ENCODE peak calls at places on chromosomes 5 and 9, in six cellular contexts. R, D, G, U, Y and Z are unnamed samples.

GRCh38 chr5:14174235-14174636 is 31.1 kb downstream of the TRIO start:
- DNase-seq in D (peak), R (no peak), U (no peak), G (no peak), Y (peak), Z (no peak)

GRCh38 chr5:145938699-145939531 is 2.5 kb downstream of the SH3RF2 start:
- DNase-seq in G (no peak), Y (peak), U (no peak), R (no peak), D (no peak), Z (no peak)

GRCh38 chr5:109708813-109709212 is 19.1 kb downstream of the MAN2A1 start:
- DNase-seq in U (no peak), Y (no peak), D (no peak), R (no peak), G (no peak), Z (no peak)

GRCh38 chr9:136193891-136194279 is 11.0 kb downstream of the LHX3 start:
- DNase-seq in D (no peak), R (no peak), Y (no peak), U (no peak), G (no peak), Z (no peak)

GRCh38 chr9:76818271-76818670 is 54.0 kb downstream of the PCA3 start:
- DNase-seq in R (no peak), D (no peak), U (no peak), G (peak), Y (peak), Z (no peak)

GRCh38 chr5:6780802-6781391 is 67.7 kb downstream of the TENT4A start:
- DNase-seq in Y (peak), U (no peak), G (no peak), R (no peak), D (peak), Z (no peak)

GRCh38 chr9:124436320-124436719 is 13.9 kb upstream of the ADGRD2 start:
- DNase-seq in Y (no peak), U (no peak), R (no peak), G (no peak), D (no peak), Z (no peak)

GRCh38 chr9:3980771-3981170 is 319.1 kb downstream of the GLIS3 start:
- DNase-seq in Y (peak), U (no peak), D (no peak), G (peak), R (no peak), Z (no peak)

GRCh38 chr9:69671291-69671903 is 774 bp downstream of the APBA1 start:
- DNase-seq in R (no peak), Y (no peak), G (peak), U (no peak), D (no peak), Z (no peak)

GRCh38 chr9:131125288-131126058 is at the start of gene NUP214:
- DNase-seq in Y (peak), R (peak), G (peak), U (peak), D (peak), Z (peak)

GRCh38 chr5:118723021-118723338 is 265.4 kb downstream of the DTWD2 start:
- DNase-seq in U (no peak), D (no peak), G (no peak), R (no peak), Y (no peak), Z (no peak)

GRCh38 chr5:132099073-132099748 is 25.6 kb downstream of the CSF2 start:
- DNase-seq in G (no peak), Y (no peak), R (no peak), U (no peak), D (no peak), Z (peak)

GRCh38 chr9:96084289-96084688 is 208.8 kb downstream of the ERCC6L2 start:
- DNase-seq in R (no peak), U (no peak), D (no peak), G (no peak), Y (no peak), Z (no peak)

GRCh38 chr9:134870746-134871667 is 9.6 kb upstream of the FCN2 start:
- DNase-seq in G (no peak), U (no peak), R (no peak), D (no peak), Y (no peak), Z (no peak)

GRCh38 chr9:93676310-93677054 is 100.1 kb downstream of the PHF2 start:
- DNase-seq in U (no peak), R (peak), Y (no peak), G (no peak), D (no peak), Z (peak)

GRCh38 chr9:71897573-71897972 is 13.4 kb downstream of the ABHD17B start:
- DNase-seq in U (no peak), Y (no peak), G (no peak), D (no peak), R (no peak), Z (no peak)

GRCh38 chr5:106858616-106859015 is 812.1 kb downstream of the EFNA5 start:
- DNase-seq in G (no peak), R (no peak), D (no peak), Y (no peak), U (no peak), Z (no peak)

GRCh38 chr9:113584728-113585442 is 121.4 kb downstream of the RGS3 start:
- DNase-seq in Y (no peak), U (no peak), R (no peak), D (no peak), G (no peak), Z (no peak)

GRCh38 chr9:114968710-114969109 is 38.3 kb upstream of the TNFSF8 start:
- DNase-seq in D (no peak), R (no peak), G (no peak), U (no peak), Y (peak), Z (no peak)

GRCh38 chr9:93091453-93092081 is 4.5 kb upstream of the CARD19 start:
- DNase-seq in D (no peak), R (peak), G (no peak), Y (peak), U (no peak), Z (no peak)

GRCh38 chr9:76667521-76667957 is 96.7 kb upstream of the PCA3 start:
- DNase-seq in U (no peak), Y (peak), D (no peak), G (no peak), R (no peak), Z (no peak)